ENCODE peak calls at places on chromosomes 4 and X, in seven cellular contexts. One of them, this sample, is unnamed.

GRCh38 chr4:167966161-167966560 is 126.2 kb upstream of the ANXA10 start:
- DNase-seq in AG04450: no peak
- DNase-seq in SJSA1: peak
- DNase-seq in adrenal gland: no peak
- DNase-seq in effector memory CD4-positive, alpha-beta T cell: no peak
- DNase-seq in brain microvascular endothelial cell: no peak
- DNase-seq in left ventricle myocardium inferior: no peak
- DNase-seq in this sample: no peak

GRCh38 chrX:136588060-136588459 is 56.0 kb downstream of the VGLL1 start:
- DNase-seq in adrenal gland: no peak
- DNase-seq in AG04450: no peak
- DNase-seq in SJSA1: no peak
- DNase-seq in effector memory CD4-positive, alpha-beta T cell: no peak
- DNase-seq in brain microvascular endothelial cell: no peak
- DNase-seq in left ventricle myocardium inferior: no peak
- DNase-seq in this sample: no peak

GRCh38 chr4:177547985-177548384 is 105.7 kb upstream of the AGA start:
- DNase-seq in effector memory CD4-positive, alpha-beta T cell: no peak
- DNase-seq in left ventricle myocardium inferior: no peak
- DNase-seq in adrenal gland: no peak
- DNase-seq in SJSA1: no peak
- DNase-seq in brain microvascular endothelial cell: no peak
- DNase-seq in AG04450: no peak
- DNase-seq in this sample: no peak

GRCh38 chr4:155785828-155786227 is 27.0 kb downstream of the GUCY1B1 start:
- DNase-seq in effector memory CD4-positive, alpha-beta T cell: no peak
- DNase-seq in brain microvascular endothelial cell: no peak
- DNase-seq in left ventricle myocardium inferior: no peak
- DNase-seq in adrenal gland: no peak
- DNase-seq in AG04450: no peak
- DNase-seq in SJSA1: no peak
- DNase-seq in this sample: no peak

GRCh38 chr4:56532239-56532638 is 26.6 kb downstream of the ARL9 start:
- DNase-seq in AG04450: no peak
- DNase-seq in left ventricle myocardium inferior: no peak
- DNase-seq in effector memory CD4-positive, alpha-beta T cell: no peak
- DNase-seq in SJSA1: no peak
- DNase-seq in brain microvascular endothelial cell: no peak
- DNase-seq in adrenal gland: no peak
- DNase-seq in this sample: no peak

GRCh38 chrX:23434356-23434884 is 99.8 kb downstream of the PTCHD1 start:
- DNase-seq in SJSA1: no peak
- DNase-seq in brain microvascular endothelial cell: peak
- DNase-seq in adrenal gland: peak
- DNase-seq in effector memory CD4-positive, alpha-beta T cell: no peak
- DNase-seq in left ventricle myocardium inferior: peak
- DNase-seq in AG04450: no peak
- DNase-seq in this sample: peak

GRCh38 chr4:76296421-76296820 is 10.1 kb upstream of the STBD1 start:
- DNase-seq in brain microvascular endothelial cell: no peak
- DNase-seq in SJSA1: no peak
- DNase-seq in effector memory CD4-positive, alpha-beta T cell: no peak
- DNase-seq in adrenal gland: no peak
- DNase-seq in left ventricle myocardium inferior: no peak
- DNase-seq in AG04450: no peak
- DNase-seq in this sample: no peak

GRCh38 chrX:53584891-53585290 is 101.6 kb downstream of the HUWE1 start:
- DNase-seq in AG04450: no peak
- DNase-seq in adrenal gland: no peak
- DNase-seq in left ventricle myocardium inferior: no peak
- DNase-seq in brain microvascular endothelial cell: no peak
- DNase-seq in effector memory CD4-positive, alpha-beta T cell: no peak
- DNase-seq in SJSA1: no peak
- DNase-seq in this sample: no peak

GRCh38 chr4:184807797-184808718 is 17.7 kb downstream of the ACSL1 start:
- DNase-seq in adrenal gland: peak
- DNase-seq in brain microvascular endothelial cell: peak
- DNase-seq in left ventricle myocardium inferior: no peak
- DNase-seq in effector memory CD4-positive, alpha-beta T cell: no peak
- DNase-seq in AG04450: peak
- DNase-seq in SJSA1: peak
- DNase-seq in this sample: no peak

GRCh38 chr4:176156656-176157055 is 38.7 kb downstream of the SPATA4 start:
- DNase-seq in SJSA1: peak
- DNase-seq in adrenal gland: no peak
- DNase-seq in AG04450: no peak
- DNase-seq in left ventricle myocardium inferior: no peak
- DNase-seq in effector memory CD4-positive, alpha-beta T cell: no peak
- DNase-seq in brain microvascular endothelial cell: no peak
- DNase-seq in this sample: no peak

GRCh38 chr4:48779095-48779997 is 733 bp downstream of the FRYL start:
- DNase-seq in left ventricle myocardium inferior: peak
- DNase-seq in AG04450: no peak
- DNase-seq in effector memory CD4-positive, alpha-beta T cell: peak
- DNase-seq in SJSA1: peak
- DNase-seq in brain microvascular endothelial cell: peak
- DNase-seq in adrenal gland: peak
- DNase-seq in this sample: peak

GRCh38 chr4:141652161-141652778 is 15.9 kb downstream of the IL15 start:
- DNase-seq in SJSA1: peak
- DNase-seq in brain microvascular endothelial cell: no peak
- DNase-seq in adrenal gland: no peak
- DNase-seq in left ventricle myocardium inferior: no peak
- DNase-seq in AG04450: peak
- DNase-seq in effector memory CD4-positive, alpha-beta T cell: no peak
- DNase-seq in this sample: no peak

GRCh38 chr4:183408791-183409190 is 35.6 kb upstream of the CDKN2AIP start:
- DNase-seq in adrenal gland: no peak
- DNase-seq in AG04450: no peak
- DNase-seq in effector memory CD4-positive, alpha-beta T cell: no peak
- DNase-seq in left ventricle myocardium inferior: no peak
- DNase-seq in brain microvascular endothelial cell: no peak
- DNase-seq in SJSA1: no peak
- DNase-seq in this sample: no peak

GRCh38 chrX:138710866-138711331 is 618 bp downstream of the FGF13 start:
- DNase-seq in SJSA1: peak
- DNase-seq in AG04450: no peak
- DNase-seq in left ventricle myocardium inferior: peak
- DNase-seq in adrenal gland: no peak
- DNase-seq in brain microvascular endothelial cell: no peak
- DNase-seq in effector memory CD4-positive, alpha-beta T cell: no peak
- DNase-seq in this sample: peak

GRCh38 chr4:54268151-54268550 is 39.1 kb downstream of the PDGFRA start:
- DNase-seq in left ventricle myocardium inferior: no peak
- DNase-seq in AG04450: peak
- DNase-seq in effector memory CD4-positive, alpha-beta T cell: no peak
- DNase-seq in brain microvascular endothelial cell: no peak
- DNase-seq in adrenal gland: no peak
- DNase-seq in SJSA1: no peak
- DNase-seq in this sample: no peak
- H3K27ac ChIP-seq in left ventricle myocardium inferior: no peak
- H3K27ac ChIP-seq in AG04450: peak
- H3K27ac ChIP-seq in effector memory CD4-positive, alpha-beta T cell: no peak
- H3K27ac ChIP-seq in brain microvascular endothelial cell: no peak
- H3K27ac ChIP-seq in adrenal gland: no peak
- H3K27ac ChIP-seq in SJSA1: no peak
- H3K27ac ChIP-seq in this sample: no peak

GRCh38 chr4:99117876-99118693 is 26.0 kb downstream of the ADH4 start:
- DNase-seq in adrenal gland: no peak
- DNase-seq in AG04450: no peak
- DNase-seq in effector memory CD4-positive, alpha-beta T cell: no peak
- DNase-seq in brain microvascular endothelial cell: no peak
- DNase-seq in SJSA1: peak
- DNase-seq in left ventricle myocardium inferior: no peak
- DNase-seq in this sample: no peak
- H3K27ac ChIP-seq in adrenal gland: no peak
- H3K27ac ChIP-seq in AG04450: no peak
- H3K27ac ChIP-seq in effector memory CD4-positive, alpha-beta T cell: no peak
- H3K27ac ChIP-seq in brain microvascular endothelial cell: no peak
- H3K27ac ChIP-seq in SJSA1: no peak
- H3K27ac ChIP-seq in left ventricle myocardium inferior: no peak
- H3K27ac ChIP-seq in this sample: no peak

GRCh38 chrX:38881727-38882126 is 80.5 kb downstream of the MID1IP1 start:
- DNase-seq in brain microvascular endothelial cell: no peak
- DNase-seq in SJSA1: no peak
- DNase-seq in left ventricle myocardium inferior: no peak
- DNase-seq in AG04450: no peak
- DNase-seq in effector memory CD4-positive, alpha-beta T cell: no peak
- DNase-seq in adrenal gland: no peak
- DNase-seq in this sample: no peak

GRCh38 chrX:38881066-38881465 is 79.8 kb downstream of the MID1IP1 start:
- DNase-seq in adrenal gland: no peak
- DNase-seq in AG04450: no peak
- DNase-seq in effector memory CD4-positive, alpha-beta T cell: no peak
- DNase-seq in SJSA1: no peak
- DNase-seq in brain microvascular endothelial cell: no peak
- DNase-seq in left ventricle myocardium inferior: no peak
- DNase-seq in this sample: no peak

GRCh38 chrX:38879631-38880220 is 78.5 kb downstream of the MID1IP1 start:
- DNase-seq in brain microvascular endothelial cell: no peak
- DNase-seq in left ventricle myocardium inferior: peak
- DNase-seq in SJSA1: no peak
- DNase-seq in AG04450: no peak
- DNase-seq in adrenal gland: no peak
- DNase-seq in effector memory CD4-positive, alpha-beta T cell: no peak
- DNase-seq in this sample: no peak

GRCh38 chrX:38880460-38880859 is 79.2 kb downstream of the MID1IP1 start:
- DNase-seq in AG04450: no peak
- DNase-seq in left ventricle myocardium inferior: no peak
- DNase-seq in brain microvascular endothelial cell: peak
- DNase-seq in SJSA1: no peak
- DNase-seq in adrenal gland: no peak
- DNase-seq in effector memory CD4-positive, alpha-beta T cell: no peak
- DNase-seq in this sample: no peak

GRCh38 chrX:38878674-38879375 is 77.6 kb downstream of the MID1IP1 start:
- DNase-seq in adrenal gland: no peak
- DNase-seq in left ventricle myocardium inferior: no peak
- DNase-seq in brain microvascular endothelial cell: no peak
- DNase-seq in SJSA1: no peak
- DNase-seq in AG04450: no peak
- DNase-seq in effector memory CD4-positive, alpha-beta T cell: no peak
- DNase-seq in this sample: no peak
- H3K27ac ChIP-seq in adrenal gland: no peak
- H3K27ac ChIP-seq in left ventricle myocardium inferior: peak
- H3K27ac ChIP-seq in brain microvascular endothelial cell: no peak
- H3K27ac ChIP-seq in SJSA1: no peak
- H3K27ac ChIP-seq in AG04450: no peak
- H3K27ac ChIP-seq in effector memory CD4-positive, alpha-beta T cell: no peak
- H3K27ac ChIP-seq in this sample: no peak

DNA sequence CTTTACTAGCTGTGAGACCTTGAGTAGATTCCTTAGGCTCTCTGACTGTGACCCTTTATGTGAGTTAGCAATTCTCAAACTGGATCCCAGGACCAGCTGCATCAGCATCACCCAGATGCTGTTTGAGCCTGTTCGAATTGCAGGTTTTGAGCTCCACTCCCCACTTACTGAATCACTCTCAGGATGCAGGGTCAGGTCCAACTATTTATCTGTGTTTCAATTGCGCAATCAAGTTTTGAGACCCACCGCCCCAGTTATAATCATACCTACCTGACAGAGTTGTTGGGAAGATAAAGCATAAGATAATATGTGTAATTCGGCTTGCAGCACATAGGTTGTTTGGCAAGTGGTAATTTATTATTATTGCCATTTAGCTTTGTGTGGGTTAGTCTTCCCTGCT is 155.8 kb upstream of the DGKK start:
- DNase-seq in effector memory CD4-positive, alpha-beta T cell: no peak
- DNase-seq in adrenal gland: no peak
- DNase-seq in SJSA1: no peak
- DNase-seq in left ventricle myocardium inferior: no peak
- DNase-seq in AG04450: no peak
- DNase-seq in brain microvascular endothelial cell: no peak
- DNase-seq in this sample: no peak
- H3K27ac ChIP-seq in effector memory CD4-positive, alpha-beta T cell: no peak
- H3K27ac ChIP-seq in adrenal gland: no peak
- H3K27ac ChIP-seq in SJSA1: no peak
- H3K27ac ChIP-seq in left ventricle myocardium inferior: no peak
- H3K27ac ChIP-seq in AG04450: no peak
- H3K27ac ChIP-seq in brain microvascular endothelial cell: no peak
- H3K27ac ChIP-seq in this sample: no peak

GRCh38 chr4:157223446-157223845 is 2.9 kb downstream of the GRIA2 start:
- DNase-seq in brain microvascular endothelial cell: no peak
- DNase-seq in SJSA1: no peak
- DNase-seq in AG04450: no peak
- DNase-seq in adrenal gland: no peak
- DNase-seq in effector memory CD4-positive, alpha-beta T cell: no peak
- DNase-seq in left ventricle myocardium inferior: no peak
- DNase-seq in this sample: no peak
- H3K27ac ChIP-seq in brain microvascular endothelial cell: no peak
- H3K27ac ChIP-seq in SJSA1: no peak
- H3K27ac ChIP-seq in AG04450: no peak
- H3K27ac ChIP-seq in adrenal gland: no peak
- H3K27ac ChIP-seq in effector memory CD4-positive, alpha-beta T cell: no peak
- H3K27ac ChIP-seq in left ventricle myocardium inferior: no peak
- H3K27ac ChIP-seq in this sample: no peak

DNA sequence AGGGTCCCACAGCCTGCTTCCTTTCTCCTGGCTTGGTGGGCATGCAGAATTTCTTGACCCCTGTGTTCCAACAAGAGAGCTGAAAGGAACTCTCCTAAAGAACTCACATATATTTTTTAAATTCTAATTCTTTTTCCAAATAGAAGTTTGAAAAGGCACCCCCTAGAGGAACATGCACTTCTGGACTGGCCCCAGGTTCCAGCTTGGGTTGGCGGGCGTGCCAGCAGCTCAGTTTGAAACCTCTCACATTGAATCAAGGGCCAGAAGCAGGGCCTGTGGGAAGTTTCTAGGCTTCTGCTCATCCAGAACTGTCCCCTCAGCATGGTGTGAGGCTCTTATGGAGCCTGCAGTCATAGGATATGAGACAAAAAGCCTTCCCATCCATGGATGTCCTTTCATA is 132.6 kb downstream of the ATG4A start:
- DNase-seq in brain microvascular endothelial cell: no peak
- DNase-seq in adrenal gland: no peak
- DNase-seq in SJSA1: no peak
- DNase-seq in effector memory CD4-positive, alpha-beta T cell: no peak
- DNase-seq in left ventricle myocardium inferior: no peak
- DNase-seq in AG04450: no peak
- DNase-seq in this sample: no peak
- H3K27ac ChIP-seq in brain microvascular endothelial cell: no peak
- H3K27ac ChIP-seq in adrenal gland: no peak
- H3K27ac ChIP-seq in SJSA1: no peak
- H3K27ac ChIP-seq in effector memory CD4-positive, alpha-beta T cell: no peak
- H3K27ac ChIP-seq in left ventricle myocardium inferior: no peak
- H3K27ac ChIP-seq in AG04450: no peak
- H3K27ac ChIP-seq in this sample: no peak

DNA sequence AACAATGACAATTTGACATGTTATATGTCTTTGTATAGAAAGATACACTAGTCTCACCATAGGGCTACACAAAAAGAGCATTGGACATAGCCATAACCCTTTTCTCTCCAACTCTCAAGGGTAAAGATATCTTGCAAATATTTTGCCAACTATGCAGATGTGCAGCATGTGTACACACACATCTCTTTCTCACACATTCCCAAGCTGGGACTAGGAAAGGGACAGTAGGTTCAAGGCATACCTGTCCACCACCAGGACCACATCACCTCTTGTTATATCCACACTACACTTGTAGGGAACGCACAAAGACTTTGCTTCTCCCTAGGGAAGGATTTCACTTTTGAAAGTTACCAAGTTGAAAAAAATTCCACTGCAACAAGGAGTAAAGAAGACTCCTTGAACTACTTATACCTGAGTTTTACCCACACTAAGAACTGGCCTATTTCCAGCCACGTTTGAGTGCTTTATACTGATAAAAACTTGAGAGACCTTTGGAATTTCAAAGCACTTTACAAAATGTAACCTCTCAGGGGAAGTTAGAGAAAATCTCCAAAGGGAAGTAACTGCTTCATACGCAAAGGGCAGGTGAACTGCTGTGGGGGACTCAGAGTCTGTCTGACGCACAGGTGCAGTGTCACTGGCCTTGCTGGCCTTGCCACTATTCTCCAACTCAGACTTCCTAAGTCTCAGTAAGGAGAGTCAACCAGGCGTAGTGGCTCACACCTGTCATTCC is 36.9 kb downstream of the NR3C2 start:
- DNase-seq in left ventricle myocardium inferior: no peak
- DNase-seq in AG04450: no peak
- DNase-seq in SJSA1: no peak
- DNase-seq in effector memory CD4-positive, alpha-beta T cell: no peak
- DNase-seq in adrenal gland: no peak
- DNase-seq in brain microvascular endothelial cell: no peak
- DNase-seq in this sample: no peak
- H3K27ac ChIP-seq in left ventricle myocardium inferior: no peak
- H3K27ac ChIP-seq in AG04450: no peak
- H3K27ac ChIP-seq in SJSA1: no peak
- H3K27ac ChIP-seq in effector memory CD4-positive, alpha-beta T cell: no peak
- H3K27ac ChIP-seq in adrenal gland: no peak
- H3K27ac ChIP-seq in brain microvascular endothelial cell: no peak
- H3K27ac ChIP-seq in this sample: no peak